ENCODE peak calls at places on chromosomes 16 and 17, in six cellular contexts. B is RWPE2, R is GM23338, O is neural progenitor cell, F is ascending aorta, E is right atrium auricular region. A is an unnamed sample.

GRCh38 chr17:10210151-10210574 is 11.8 kb upstream of the GAS7 start:
- DNase-seq in B (no peak), F (no peak), E (no peak), R (peak; percentile 73), O (no peak), A (no peak)

GRCh38 chr16:73210084-73210483 is 162.2 kb upstream of the ZFHX3 start:
- DNase-seq in R (no peak), O (no peak), F (no peak), E (no peak), B (no peak), A (no peak)

GRCh38 chr16:27779719-27780161 is 229.8 kb downstream of the KATNIP start:
- DNase-seq in O (peak; percentile 84), E (no peak), F (no peak), B (no peak), R (peak; percentile 89), A (no peak)

GRCh38 chr17:3964203-3965122 is at the start of gene ATP2A3:
- DNase-seq in F (no peak), E (no peak), O (peak; percentile 51), B (peak; percentile 30), R (peak; percentile 78), A (peak; percentile 64)

GRCh38 chr17:81365601-81366585 is 29.4 kb upstream of the BAHCC1 start:
- DNase-seq in R (no peak), E (no peak), B (peak; percentile 84), O (no peak), F (peak; percentile 83), A (peak; percentile 92)

GRCh38 chr17:60333628-60334031 is 58.3 kb downstream of the USP32 start:
- DNase-seq in F (no peak), O (no peak), B (no peak), E (no peak), R (no peak), A (no peak)

GRCh38 chr17:78974635-78975591 is 4.8 kb downstream of the LGALS3BP start:
- DNase-seq in R (peak; percentile 69), F (peak; percentile 89), O (no peak), E (peak; percentile 88), B (peak; percentile 84), A (no peak)

GRCh38 chr17:8709006-8709405 is 35.6 kb downstream of the CCDC42 start:
- DNase-seq in R (no peak), B (no peak), O (no peak), F (peak; percentile 61), E (no peak), A (no peak)

GRCh38 chr16:16021020-16021419 is 71.6 kb downstream of the ABCC1 start:
- DNase-seq in O (no peak), R (no peak), F (no peak), E (no peak), B (no peak), A (no peak)

GRCh38 chr17:11880714-11881113 is 116.6 kb downstream of the ZNF18 start:
- DNase-seq in O (peak; percentile 48), E (no peak), R (no peak), F (no peak), B (no peak), A (peak; percentile 34)

GRCh38 chr17:75588546-75589016 is 981 bp downstream of the MYO15B start:
- DNase-seq in B (no peak), O (no peak), R (peak; percentile 43), E (no peak), F (peak; percentile 76), A (no peak)

GRCh38 chr16:80971814-80972213 is 34.9 kb downstream of the CMC2 start:
- DNase-seq in E (no peak), B (no peak), R (no peak), O (peak; percentile 23), F (no peak), A (no peak)

GRCh38 chr16:46620265-46621005 is 744 bp downstream of the SHCBP1 start:
- DNase-seq in B (no peak), R (no peak), F (no peak), E (no peak), O (no peak), A (peak; percentile 42)

GRCh38 chr17:57889892-57890856 is 40.3 kb upstream of the MRPS23 start:
- DNase-seq in F (peak; percentile 95), B (peak; percentile 93), E (peak; percentile 89), O (no peak), R (no peak), A (no peak)

GRCh38 chr16:35377142-35377541 is 1917.7 kb downstream of the TP53TG3F start:
- DNase-seq in E (no peak), F (no peak), R (no peak), O (no peak), B (no peak), A (no peak)

GRCh38 chr17:79897243-79898063 is 58.2 kb upstream of the CBX4 start:
- DNase-seq in B (peak; percentile 17), E (no peak), R (no peak), O (no peak), F (no peak), A (no peak)

GRCh38 chr17:27206447-27206846 is 87.5 kb upstream of the WSB1 start:
- DNase-seq in E (no peak), R (peak; percentile 45), B (no peak), O (no peak), F (no peak), A (peak; percentile 8)

GRCh38 chr17:49687878-49688491 is 10.1 kb upstream of the SPOP start:
- DNase-seq in O (no peak), R (no peak), B (no peak), E (no peak), F (peak; percentile 68), A (peak; percentile 37)

GRCh38 chr17:75909812-75910274 is 5.2 kb upstream of the MRPL38 start:
- DNase-seq in B (peak; percentile 69), E (no peak), O (no peak), R (no peak), F (no peak), A (no peak)

GRCh38 chr16:12504312-12504711 is 299.4 kb downstream of the CPPED1 start:
- DNase-seq in F (no peak), O (no peak), R (no peak), E (no peak), B (no peak), A (no peak)

GRCh38 chr17:17518951-17519350 is 22.8 kb upstream of the RASD1 start:
- DNase-seq in O (no peak), E (no peak), R (no peak), B (no peak), F (no peak), A (no peak)

GRCh38 chr16:86215233-86215978 is 294.9 kb upstream of the FOXF1 start:
- DNase-seq in O (no peak), B (peak; percentile 15), R (no peak), F (peak; percentile 21), E (no peak), A (no peak)

GRCh38 chr16:17173134-17173729 is 297.5 kb downstream of the XYLT1 start:
- DNase-seq in O (no peak), R (no peak), E (peak; percentile 74), B (peak; percentile 74), F (peak; percentile 78), A (peak; percentile 40)

GRCh38 chr17:67063146-67063545 is 18.8 kb downstream of the CACNG1 start:
- DNase-seq in F (no peak), B (no peak), E (no peak), O (no peak), R (no peak), A (no peak)

GRCh38 chr17:11384131-11384530 is 143.1 kb downstream of the SHISA6 start:
- DNase-seq in E (no peak), F (no peak), R (no peak), B (no peak), O (no peak), A (no peak)

GRCh38 chr17:55086635-55087058 is 118.1 kb downstream of the STXBP4 start:
- DNase-seq in R (no peak), E (no peak), F (no peak), B (no peak), O (no peak), A (no peak)

GRCh38 chr17:48239603-48239995 is 132.0 kb downstream of the SNX11 start:
- DNase-seq in R (no peak), B (no peak), O (no peak), F (no peak), E (no peak), A (no peak)

GRCh38 chr17:79388556-79389295 is 222.1 kb downstream of the RBFOX3 start:
- DNase-seq in R (peak; percentile 87), F (no peak), O (peak; percentile 88), B (no peak), E (no peak), A (peak; percentile 53)

GRCh38 chr16:57791903-57792461 is 10.3 kb downstream of the KIFC3 start:
- DNase-seq in E (no peak), O (no peak), F (no peak), B (no peak), R (no peak), A (no peak)

GRCh38 chr17:63531022-63531965 is 8.1 kb downstream of the KCNH6 start:
- DNase-seq in R (no peak), B (no peak), O (no peak), F (no peak), E (no peak), A (no peak)

GRCh38 chr17:61396586-61397085 is 3.0 kb upstream of the TBX2 start:
- DNase-seq in F (no peak), R (no peak), O (no peak), B (no peak), E (no peak), A (no peak)
- H3K27me3 ChIP-seq in F (peaks cover 4% of the 10 kb centered on the region), R (peaks cover 97% of the 10 kb centered on the region), O (peaks cover 98% of the 10 kb centered on the region), B (peaks cover 55% of the 10 kb centered on the region), E (peaks cover 20% of the 10 kb centered on the region), A (peaks cover 38% of the 10 kb centered on the region)

GRCh38 chr16:70682239-70683145 is 3.4 kb downstream of the MTSS2 start:
- DNase-seq in E (no peak), O (no peak), B (no peak), F (no peak), R (peak; percentile 52), A (no peak)
- H3K27ac ChIP-seq in E (no peak overlapping the region), O (no peak overlapping the region), B (peak overlapping the region; percentile 92), F (peak overlapping the region; percentile 84), R (no peak overlapping the region), A (peak overlapping the region; percentile 36)

DNA sequence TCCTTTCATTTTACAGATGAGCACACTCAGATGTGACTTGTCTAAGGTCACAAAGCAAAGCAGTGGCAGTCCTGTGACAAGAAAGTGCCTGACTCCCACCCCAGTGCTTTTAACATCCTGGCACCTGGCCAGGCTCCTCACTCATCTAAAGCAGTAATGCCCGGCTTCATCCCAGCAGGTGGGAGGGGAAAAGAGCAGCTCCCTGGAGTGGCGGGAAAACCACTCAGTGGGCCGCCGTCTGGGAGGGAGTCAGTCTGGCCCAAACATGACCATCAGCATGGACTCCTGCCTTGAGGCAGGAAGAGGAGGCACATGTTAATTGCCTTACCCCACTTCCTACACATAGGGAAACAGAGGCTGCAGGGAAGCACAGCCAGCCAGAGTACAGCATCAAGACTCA is 2.6 kb downstream of the PCGF2 start:
- DNase-seq in E (no peak), R (no peak), F (peak; percentile 63), B (no peak), O (no peak), A (no peak)
- H3K4me1 ChIP-seq in E (no peaks in the 10 kb centered on the region), R (peaks cover 42% of the 10 kb centered on the region), F (peaks cover 3% of the 10 kb centered on the region), B (peaks cover 10% of the 10 kb centered on the region), O (peaks cover 20% of the 10 kb centered on the region), A (peaks cover 7% of the 10 kb centered on the region)

DNA sequence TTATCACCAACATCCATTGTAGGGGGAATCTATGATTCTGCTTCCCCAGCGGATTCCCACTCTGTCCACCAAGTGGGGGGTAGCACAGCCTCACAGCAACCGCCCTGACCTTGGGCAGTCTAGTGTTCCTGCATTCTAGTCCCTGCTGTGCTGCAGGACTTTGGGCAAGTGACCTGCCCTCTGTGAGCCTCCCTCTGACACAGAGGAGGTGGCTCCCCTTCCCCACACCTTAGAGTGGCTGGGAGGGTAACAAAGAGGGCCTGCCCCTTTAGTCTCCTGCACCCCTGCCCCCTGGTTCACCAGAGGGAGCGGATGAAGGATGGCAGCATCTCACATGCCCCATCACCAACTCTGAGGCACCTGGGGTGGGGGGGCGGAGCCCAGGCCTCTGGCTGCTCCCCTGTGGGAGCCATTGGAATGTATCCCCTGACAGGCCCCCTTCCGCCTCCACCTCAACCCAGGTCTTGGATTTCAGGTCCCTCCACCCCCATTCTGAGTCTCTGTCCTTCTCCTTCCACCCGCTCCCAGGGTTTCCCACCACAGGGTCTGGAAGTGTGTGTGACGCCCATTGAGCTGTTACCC is 10.1 kb downstream of the GAS2L2 start:
- DNase-seq in B (no peak), R (no peak), E (no peak), F (no peak), O (no peak), A (no peak)
- H3K27me3 ChIP-seq in B (peaks cover 33% of the 10 kb centered on the region), R (peaks cover 55% of the 10 kb centered on the region), E (no peaks in the 10 kb centered on the region), F (peaks cover 18% of the 10 kb centered on the region), O (peaks cover 58% of the 10 kb centered on the region), A (peaks cover 18% of the 10 kb centered on the region)